ENCODE peak calls at places on chromosomes 6 and 20, in four cellular contexts. E, Q, D and W are unnamed samples.

GRCh38 chr6:3740551-3741476 is 10.7 kb downstream of the PXDC1 start:
- DNase-seq in E (no peak), Q (no peak), D (no peak), W (no peak)

GRCh38 chr6:45637611-45638257 is 260.0 kb upstream of the SUPT3H start:
- DNase-seq in E (no peak), Q (no peak), D (no peak), W (no peak)

GRCh38 chr20:62518911-62519310 is 43.1 kb upstream of the GATA5 start:
- DNase-seq in E (no peak), Q (no peak), D (no peak), W (no peak)

GRCh38 chr6:164296411-164296810 is 881.9 kb downstream of the QKI start:
- DNase-seq in E (no peak), Q (no peak), D (no peak), W (no peak)

GRCh38 chr6:82138075-82138791 is 109.3 kb downstream of the IBTK start:
- DNase-seq in E (no peak), Q (no peak), D (no peak), W (no peak)

GRCh38 chr6:157269261-157269794 is 54.0 kb downstream of the TMEM242 start:
- DNase-seq in E (no peak), Q (no peak), D (no peak), W (no peak)

GRCh38 chr6:127343753-127344659 is 597 bp upstream of the ECHDC1 start:
- DNase-seq in E (no peak), Q (peak; percentile 25), D (peak; percentile 49), W (peak; percentile 28)

GRCh38 chr6:8131265-8131897 is 29.0 kb upstream of the EEF1E1 start:
- DNase-seq in E (no peak), Q (peak; percentile 77), D (peak; percentile 75), W (peak; percentile 71)

GRCh38 chr6:140441256-140441655 is 1066.8 kb upstream of the CITED2 start:
- DNase-seq in E (no peak), Q (peak; percentile 46), D (peak; percentile 47), W (peak; percentile 52)

DNA sequence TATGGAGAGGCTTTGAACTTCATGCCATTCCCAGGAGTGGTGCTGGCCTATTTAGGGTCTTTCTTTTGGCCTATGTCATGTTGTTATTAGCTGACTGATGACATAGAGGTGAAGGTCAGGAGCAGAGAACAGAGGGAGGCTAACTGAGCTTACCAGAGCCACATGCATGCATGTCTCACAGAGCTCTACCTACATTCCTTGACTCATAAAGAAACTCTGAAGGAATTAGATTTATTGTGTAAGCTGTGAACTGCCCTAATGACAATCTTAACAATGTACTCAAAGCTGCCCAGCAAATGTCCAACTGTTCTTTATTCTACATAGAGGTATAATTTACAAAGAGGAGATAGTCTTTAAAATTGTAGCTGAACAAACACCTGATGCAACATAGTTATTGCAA is 192.7 kb upstream of the CNR1 start:
- DNase-seq in E (no peak), Q (no peak), D (no peak), W (no peak)
- TF ChIP-seq SP1 in E (no peak), Q (no peak), D (no peak), W (no peak)

DNA sequence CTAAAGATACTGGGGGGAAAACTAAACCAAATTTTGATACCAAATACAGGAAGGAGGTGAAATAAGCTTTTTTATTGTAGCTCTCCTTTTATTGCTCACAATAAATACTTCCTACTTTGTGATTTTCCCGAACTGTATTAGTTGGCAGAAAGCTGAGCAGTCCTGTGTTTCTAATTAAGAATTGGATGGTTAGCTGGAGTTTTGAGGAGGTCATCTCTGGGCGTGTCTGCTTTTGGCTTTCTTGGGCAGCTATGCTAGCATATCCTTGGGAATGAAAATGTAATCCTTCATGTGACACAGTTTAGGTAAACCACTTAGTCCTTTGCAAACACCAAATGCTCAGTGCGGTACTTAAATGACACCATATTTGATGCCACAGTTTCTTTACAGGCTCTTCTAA is 67.5 kb downstream of the MTHFD1L start:
- DNase-seq in E (no peak), Q (no peak), D (no peak), W (no peak)
- TF ChIP-seq BHLHE40 in E (no peak), Q (no peak), D (no peak), W (no peak)

DNA sequence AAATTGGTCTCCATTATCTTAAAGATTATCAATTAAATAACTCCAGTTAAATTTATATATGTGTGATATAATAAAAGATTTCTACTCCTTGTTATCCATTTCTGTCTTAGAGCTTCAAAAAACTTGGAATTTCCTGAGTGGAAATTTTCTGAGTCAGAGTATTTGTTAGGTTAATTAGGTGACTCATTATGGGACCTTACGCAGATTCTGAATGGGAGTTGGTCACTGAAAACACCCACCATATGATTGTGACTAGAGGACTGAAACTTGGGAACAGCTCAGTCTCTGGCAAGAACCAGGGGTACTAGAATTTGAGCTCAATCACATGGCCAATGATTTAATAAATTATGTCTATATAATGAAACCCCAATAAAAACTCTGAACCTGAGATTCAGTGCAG is 125.4 kb upstream of the HMGCLL1 start:
- DNase-seq in E (no peak), Q (no peak), D (no peak), W (no peak)
- TF ChIP-seq SP1 in E (no peak), Q (no peak), D (no peak), W (no peak)

DNA sequence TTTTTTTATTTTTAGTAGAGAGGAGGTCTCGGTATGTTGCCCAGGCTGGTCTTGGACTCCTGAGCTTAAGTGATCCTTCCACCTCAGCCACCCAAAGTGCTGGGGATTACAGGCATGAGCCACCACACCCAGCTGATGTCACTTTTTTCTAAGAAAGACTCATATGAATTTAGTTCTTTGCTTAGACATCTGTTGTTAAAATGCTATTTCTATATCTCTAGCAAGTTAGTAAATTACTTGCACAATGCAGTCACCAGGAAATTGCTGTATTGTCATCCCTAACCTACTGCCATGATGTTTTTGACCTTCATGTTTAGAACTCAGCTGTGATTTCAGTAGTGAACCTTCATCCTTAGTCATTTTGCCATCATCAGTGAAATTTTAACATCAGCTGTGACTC is 5.7 kb downstream of the KDM1B start:
- DNase-seq in E (no peak), Q (no peak), D (no peak), W (no peak)
- TF ChIP-seq BHLHE40 in E (no peak), Q (no peak), D (no peak), W (no peak)

GRCh38 chr6:17012421-17013225 is 89.2 kb upstream of the STMND1 start:
- DNase-seq in E (no peak), Q (no peak), D (no peak), W (peak; percentile 27)

GRCh38 chr6:17013701-17014100 is 88.1 kb upstream of the STMND1 start:
- DNase-seq in E (no peak), Q (no peak), D (no peak), W (no peak)

GRCh38 chr6:17017416-17017815 is 84.4 kb upstream of the STMND1 start:
- DNase-seq in E (no peak), Q (no peak), D (no peak), W (no peak)

GRCh38 chr6:17015551-17016381 is 86.1 kb upstream of the STMND1 start:
- DNase-seq in E (no peak), Q (no peak), D (peak; percentile 9), W (no peak)

DNA sequence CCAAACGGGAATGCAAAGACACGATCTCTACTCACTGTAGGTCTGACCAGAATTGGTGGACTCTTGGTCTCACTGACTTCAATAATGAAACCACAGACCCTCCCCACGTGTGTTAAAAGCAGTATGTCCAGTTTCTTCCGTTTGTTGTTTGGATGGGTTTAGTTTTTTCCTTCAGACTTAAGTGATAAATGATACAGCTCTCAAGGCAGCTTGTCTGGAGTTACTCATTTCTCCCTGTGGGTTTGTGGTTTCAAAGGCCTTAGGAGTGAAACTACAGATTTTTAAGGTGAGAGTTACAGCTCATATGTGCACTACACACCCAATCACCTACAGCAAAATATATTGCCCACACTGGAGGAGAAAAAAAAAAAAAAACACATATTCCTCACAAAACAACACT is 86.7 kb upstream of the STMND1 start:
- DNase-seq in E (peak; percentile 13), Q (no peak), D (no peak), W (no peak)
- TF ChIP-seq SP1 in E (no peak), Q (no peak), D (no peak), W (no peak)